ENCODE peak calls at places on chromosomes 16 and 17, in six cellular contexts. One of them, this sample, is unnamed. For H3K27me3, the result is how much of the 10 kb centered on the place peaks cover.

GRCh38 chr17:31515226-31515759 is 123.8 kb downstream of the RAB11FIP4 start:
- DNase-seq in GM23248: no peak
- DNase-seq in neural progenitor cell: no peak
- DNase-seq in hepatocyte: no peak
- DNase-seq in Karpas-422: no peak
- DNase-seq in endothelial cell of umbilical vein: no peak
- DNase-seq in this sample: no peak

GRCh38 chr17:14604920-14605599 is 304.2 kb downstream of the HS3ST3B1 start:
- DNase-seq in GM23248: no peak
- DNase-seq in neural progenitor cell: no peak
- DNase-seq in hepatocyte: no peak
- DNase-seq in Karpas-422: no peak
- DNase-seq in endothelial cell of umbilical vein: no peak
- DNase-seq in this sample: no peak

GRCh38 chr16:592518-593306 is 2.8 kb downstream of the RAB40C start:
- DNase-seq in GM23248: peak
- DNase-seq in neural progenitor cell: no peak
- DNase-seq in hepatocyte: no peak
- DNase-seq in Karpas-422: no peak
- DNase-seq in endothelial cell of umbilical vein: no peak
- DNase-seq in this sample: no peak

GRCh38 chr16:83792391-83792790 is 15.4 kb upstream of the HSBP1 start:
- DNase-seq in GM23248: no peak
- DNase-seq in neural progenitor cell: no peak
- DNase-seq in hepatocyte: no peak
- DNase-seq in Karpas-422: peak
- DNase-seq in endothelial cell of umbilical vein: no peak
- DNase-seq in this sample: no peak

GRCh38 chr16:57471209-57471608 is 8.7 kb downstream of the POLR2C start:
- DNase-seq in GM23248: no peak
- DNase-seq in neural progenitor cell: no peak
- DNase-seq in hepatocyte: no peak
- DNase-seq in Karpas-422: no peak
- DNase-seq in endothelial cell of umbilical vein: no peak
- DNase-seq in this sample: no peak

GRCh38 chr16:2033057-2033911 is 6.6 kb downstream of the NHERF2 start:
- DNase-seq in GM23248: peak
- DNase-seq in neural progenitor cell: peak
- DNase-seq in hepatocyte: peak
- DNase-seq in Karpas-422: no peak
- DNase-seq in endothelial cell of umbilical vein: peak
- DNase-seq in this sample: peak

GRCh38 chr17:63189082-63189481 is 223.0 kb downstream of the TANC2 start:
- DNase-seq in GM23248: peak
- DNase-seq in neural progenitor cell: no peak
- DNase-seq in hepatocyte: no peak
- DNase-seq in Karpas-422: no peak
- DNase-seq in endothelial cell of umbilical vein: no peak
- DNase-seq in this sample: peak

GRCh38 chr17:7045492-7046126 is 1.7 kb upstream of the SLC16A11 start:
- DNase-seq in GM23248: peak
- DNase-seq in neural progenitor cell: peak
- DNase-seq in hepatocyte: peak
- DNase-seq in Karpas-422: peak
- DNase-seq in endothelial cell of umbilical vein: peak
- DNase-seq in this sample: peak

GRCh38 chr16:66344533-66345145 is 21.9 kb upstream of the CDH5 start:
- DNase-seq in GM23248: peak
- DNase-seq in neural progenitor cell: peak
- DNase-seq in hepatocyte: peak
- DNase-seq in Karpas-422: peak
- DNase-seq in endothelial cell of umbilical vein: peak
- DNase-seq in this sample: peak

GRCh38 chr16:56525154-56525720 is 5.4 kb upstream of the BBS2 start:
- DNase-seq in GM23248: peak
- DNase-seq in neural progenitor cell: no peak
- DNase-seq in hepatocyte: no peak
- DNase-seq in Karpas-422: no peak
- DNase-seq in endothelial cell of umbilical vein: no peak
- DNase-seq in this sample: peak

GRCh38 chr17:30926516-30926915 is 4.8 kb downstream of the ADAP2 start:
- DNase-seq in GM23248: peak
- DNase-seq in neural progenitor cell: no peak
- DNase-seq in hepatocyte: no peak
- DNase-seq in Karpas-422: no peak
- DNase-seq in endothelial cell of umbilical vein: no peak
- DNase-seq in this sample: no peak

GRCh38 chr17:75774988-75775668 is 9.5 kb upstream of the UNK start:
- DNase-seq in GM23248: no peak
- DNase-seq in neural progenitor cell: no peak
- DNase-seq in hepatocyte: peak
- DNase-seq in Karpas-422: no peak
- DNase-seq in endothelial cell of umbilical vein: no peak
- DNase-seq in this sample: peak

GRCh38 chr17:45994987-45995386 is 4.1 kb upstream of the STH start:
- DNase-seq in GM23248: no peak
- DNase-seq in neural progenitor cell: no peak
- DNase-seq in hepatocyte: no peak
- DNase-seq in Karpas-422: no peak
- DNase-seq in endothelial cell of umbilical vein: no peak
- DNase-seq in this sample: no peak

GRCh38 chr17:14351493-14351892 is 50.6 kb downstream of the HS3ST3B1 start:
- DNase-seq in GM23248: no peak
- DNase-seq in neural progenitor cell: no peak
- DNase-seq in hepatocyte: no peak
- DNase-seq in Karpas-422: peak
- DNase-seq in endothelial cell of umbilical vein: no peak
- DNase-seq in this sample: peak

GRCh38 chr16:72878301-72879269 is 169.3 kb downstream of the ZFHX3 start:
- DNase-seq in GM23248: peak
- DNase-seq in neural progenitor cell: no peak
- DNase-seq in hepatocyte: peak
- DNase-seq in Karpas-422: no peak
- DNase-seq in endothelial cell of umbilical vein: no peak
- DNase-seq in this sample: peak

GRCh38 chr17:11921296-11921695 is 76.0 kb downstream of the ZNF18 start:
- DNase-seq in GM23248: no peak
- DNase-seq in neural progenitor cell: no peak
- DNase-seq in hepatocyte: no peak
- DNase-seq in Karpas-422: no peak
- DNase-seq in endothelial cell of umbilical vein: no peak
- DNase-seq in this sample: no peak

GRCh38 chr16:50069060-50069459 is 3.3 kb downstream of the HEATR3 start:
- DNase-seq in GM23248: no peak
- DNase-seq in neural progenitor cell: no peak
- DNase-seq in hepatocyte: no peak
- DNase-seq in Karpas-422: no peak
- DNase-seq in endothelial cell of umbilical vein: no peak
- DNase-seq in this sample: no peak
- H3K4me2 ChIP-seq in GM23248: peak
- H3K4me2 ChIP-seq in neural progenitor cell: no peak
- H3K4me2 ChIP-seq in hepatocyte: no peak
- H3K4me2 ChIP-seq in Karpas-422: no peak
- H3K4me2 ChIP-seq in endothelial cell of umbilical vein: no peak
- H3K4me2 ChIP-seq in this sample: no peak

DNA sequence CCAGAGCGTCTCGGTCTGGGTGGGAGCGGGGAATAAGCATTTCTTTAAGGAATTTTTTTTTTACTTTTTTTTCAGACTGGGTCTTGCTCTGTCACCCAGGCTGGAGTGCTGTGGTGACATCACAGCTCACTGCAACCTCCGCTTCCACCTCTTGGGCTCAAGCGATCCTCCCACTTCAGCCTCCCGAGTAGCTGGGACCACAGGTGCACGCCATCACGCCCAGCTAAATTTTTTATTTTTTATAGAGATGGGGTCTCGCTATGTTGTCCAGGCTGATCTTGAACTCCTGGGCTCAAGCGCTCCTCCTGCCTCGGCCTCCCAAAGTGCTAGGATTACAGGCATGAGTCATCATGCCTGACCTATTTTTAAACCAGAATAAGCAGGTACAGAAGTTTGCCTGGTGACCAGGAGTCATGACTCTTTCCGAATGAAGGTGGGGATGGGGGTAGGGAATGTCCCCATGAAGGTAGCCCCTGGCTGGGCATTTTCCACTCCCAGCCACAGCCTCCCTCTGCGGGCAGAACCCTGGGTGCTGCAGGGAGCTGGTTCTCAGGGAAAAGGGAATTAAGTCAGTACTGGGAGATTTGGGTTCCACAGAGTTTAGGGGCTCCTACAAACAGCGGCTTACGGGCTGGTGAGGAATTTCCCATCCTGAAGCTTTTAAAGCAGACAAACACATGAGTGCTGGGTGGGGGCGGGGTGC is 48.3 kb downstream of the TBC1D16 start:
- DNase-seq in GM23248: peak
- DNase-seq in neural progenitor cell: peak
- DNase-seq in hepatocyte: no peak
- DNase-seq in Karpas-422: no peak
- DNase-seq in endothelial cell of umbilical vein: no peak
- DNase-seq in this sample: no peak
- H3K4me3 ChIP-seq in GM23248: peak
- H3K4me3 ChIP-seq in neural progenitor cell: no peak
- H3K4me3 ChIP-seq in hepatocyte: no peak
- H3K4me3 ChIP-seq in Karpas-422: no peak
- H3K4me3 ChIP-seq in endothelial cell of umbilical vein: no peak
- H3K4me3 ChIP-seq in this sample: no peak

GRCh38 chr17:48553190-48553547 is 8.3 kb upstream of the HOXB2 start:
- DNase-seq in GM23248: no peak
- DNase-seq in neural progenitor cell: no peak
- DNase-seq in hepatocyte: no peak
- DNase-seq in Karpas-422: no peak
- DNase-seq in endothelial cell of umbilical vein: no peak
- DNase-seq in this sample: no peak
- H3K27me3 ChIP-seq in GM23248: under half
- H3K27me3 ChIP-seq in neural progenitor cell: half or more
- H3K27me3 ChIP-seq in hepatocyte: half or more
- H3K27me3 ChIP-seq in Karpas-422: under half
- H3K27me3 ChIP-seq in endothelial cell of umbilical vein: under half
- H3K27me3 ChIP-seq in this sample: under half

DNA sequence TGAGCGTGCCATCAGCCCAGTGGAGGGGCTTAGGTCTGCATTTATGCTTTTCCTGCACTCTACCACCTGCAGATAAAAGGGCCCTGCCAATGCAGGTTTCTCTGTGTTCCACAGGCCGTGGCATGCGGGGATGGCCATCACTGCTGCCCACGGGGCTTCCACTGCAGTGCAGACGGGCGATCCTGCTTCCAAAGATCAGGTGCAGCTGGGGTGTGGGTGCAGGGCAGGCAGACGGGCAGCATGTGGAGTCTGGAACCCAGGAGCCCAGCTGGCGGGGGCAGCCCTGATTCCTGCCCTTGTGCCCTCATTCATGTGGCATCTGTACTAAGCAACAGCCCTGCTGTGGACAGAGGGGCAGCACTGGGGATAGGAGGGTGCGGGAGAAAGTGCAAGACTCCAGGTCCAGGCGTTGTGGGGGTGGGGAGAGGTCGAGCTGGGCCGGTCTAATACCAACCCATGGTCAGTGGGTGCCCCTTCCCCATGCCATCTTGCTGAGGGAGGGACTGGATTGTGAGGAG is 4.5 kb downstream of the GRN start:
- DNase-seq in GM23248: no peak
- DNase-seq in neural progenitor cell: no peak
- DNase-seq in hepatocyte: no peak
- DNase-seq in Karpas-422: no peak
- DNase-seq in endothelial cell of umbilical vein: no peak
- DNase-seq in this sample: no peak
- H3K4me2 ChIP-seq in GM23248: no peak
- H3K4me2 ChIP-seq in neural progenitor cell: no peak
- H3K4me2 ChIP-seq in hepatocyte: no peak
- H3K4me2 ChIP-seq in Karpas-422: no peak
- H3K4me2 ChIP-seq in endothelial cell of umbilical vein: no peak
- H3K4me2 ChIP-seq in this sample: no peak

DNA sequence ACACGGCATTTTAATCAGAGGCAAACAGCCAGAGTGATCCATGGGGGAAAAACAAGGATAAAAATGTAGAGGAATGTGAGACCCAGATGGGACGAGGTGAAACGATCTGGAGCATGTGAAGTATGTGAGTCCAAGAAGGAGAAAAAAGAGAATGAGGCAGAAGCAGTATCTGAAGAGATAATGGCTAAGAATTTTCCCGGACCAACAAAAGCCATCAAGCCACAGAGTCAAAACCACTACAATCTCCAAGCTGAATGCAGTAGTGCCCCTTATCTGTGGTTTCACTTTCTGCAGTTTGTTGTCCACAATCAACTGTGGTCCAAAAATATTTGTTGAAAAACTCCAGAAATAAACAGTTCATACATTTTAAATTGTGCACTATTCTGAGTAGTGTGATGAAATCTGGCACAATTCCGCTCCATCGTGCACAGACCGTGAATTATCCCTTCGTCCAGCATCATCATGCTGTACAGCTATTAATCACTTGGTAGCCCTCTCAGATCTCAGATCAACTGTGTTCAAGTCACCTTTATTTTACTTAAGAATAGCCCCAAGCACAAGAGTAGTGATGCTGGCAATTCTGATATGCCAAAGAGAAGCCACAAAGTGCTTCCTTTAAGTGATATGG is 18.7 kb downstream of the MYH10 start:
- DNase-seq in GM23248: peak
- DNase-seq in neural progenitor cell: no peak
- DNase-seq in hepatocyte: no peak
- DNase-seq in Karpas-422: no peak
- DNase-seq in endothelial cell of umbilical vein: no peak
- DNase-seq in this sample: peak
- H3K4me3 ChIP-seq in GM23248: peak
- H3K4me3 ChIP-seq in neural progenitor cell: no peak
- H3K4me3 ChIP-seq in hepatocyte: no peak
- H3K4me3 ChIP-seq in Karpas-422: no peak
- H3K4me3 ChIP-seq in endothelial cell of umbilical vein: no peak
- H3K4me3 ChIP-seq in this sample: peak

This sample was measured in fibroblast of lung.